ENCODE peak calls at places on chromosome 21, in five cellular contexts. D is skeletal muscle cell, A is fibroblast of pulmonary artery, Q is AG10803, C is neural crest cell. X is an unnamed sample.

GRCh38 chr21:39633770-39634181 is 21.0 kb downstream of the B3GALT5 start:
- DNase-seq in A (peak), C (no peak), Q (peak), D (peak), X (no peak)

GRCh38 chr21:43815107-43815742 is 25.8 kb downstream of the RRP1 start:
- DNase-seq in D (no peak), A (no peak), C (no peak), Q (no peak), X (peak)

GRCh38 chr21:18449586-18449985 is 46.0 kb upstream of the TMPRSS15 start:
- DNase-seq in D (peak), A (no peak), C (no peak), Q (no peak), X (no peak)

GRCh38 chr21:45415188-45415942 is 10.4 kb downstream of the COL18A1 start:
- DNase-seq in C (no peak), D (no peak), A (no peak), Q (no peak), X (no peak)

GRCh38 chr21:35641271-35642016 is 418.9 kb downstream of the SETD4 start:
- DNase-seq in A (no peak), C (no peak), Q (peak), D (no peak), X (no peak)

GRCh38 chr21:45433301-45433700 is 28.3 kb downstream of the COL18A1 start:
- DNase-seq in Q (no peak), D (no peak), C (no peak), A (no peak), X (no peak)

GRCh38 chr21:27212444-27212843 is 245.6 kb upstream of the ADAMTS5 start:
- DNase-seq in C (no peak), Q (no peak), D (no peak), A (no peak), X (no peak)

GRCh38 chr21:42559326-42559725 is 45.7 kb downstream of the SLC37A1 start:
- DNase-seq in C (no peak), A (no peak), D (no peak), Q (no peak), X (no peak)

GRCh38 chr21:37182222-37182621 is 84.9 kb downstream of the VPS26C start:
- DNase-seq in A (no peak), Q (no peak), C (no peak), D (no peak), X (no peak)

GRCh38 chr21:16742116-16742515 is 770.7 kb upstream of the CXADR start:
- DNase-seq in C (no peak), Q (no peak), D (no peak), A (peak), X (no peak)

GRCh38 chr21:38356898-38357297 is 100.1 kb downstream of the KCNJ15 start:
- DNase-seq in D (no peak), Q (no peak), C (no peak), A (no peak), X (no peak)

GRCh38 chr21:36551731-36552457 is 72.0 kb upstream of the CLDN14 start:
- DNase-seq in D (peak), Q (peak), C (no peak), A (peak), X (no peak)

GRCh38 chr21:35086357-35086756 is 37.3 kb upstream of the RUNX1 start:
- DNase-seq in Q (peak), A (peak), C (no peak), D (no peak), X (no peak)

GRCh38 chr21:45154511-45155508 is 80.4 kb downstream of the ADARB1 start:
- DNase-seq in D (no peak), C (no peak), A (peak), Q (peak), X (peak)